ENCODE peak calls at places on chromosomes 2 and 18, in five cellular contexts. Z is mesendoderm; N is naive thymus-derived CD8-positive, alpha-beta T cell; W is HCT116; V is activated CD8-positive, alpha-beta memory T cell treated with anti-CD3 and anti-CD28 coated beads, Interleukin-2, amount 10 ng/mL, durations not matched to agents 7 days and 5 days. C is an unnamed sample.

GRCh38 chr18:78406743-78407455 is 572.7 kb upstream of the SALL3 start:
- DNase-seq in Z (no peak), N (no peak), W (no peak), V (no peak), C (no peak)

GRCh38 chr2:110842048-110842447 is 109.7 kb downstream of the ACOXL start:
- DNase-seq in Z (no peak), N (no peak), W (no peak), V (no peak), C (no peak)

GRCh38 chr2:241931976-241932894 is 62.7 kb downstream of the RTP5 start:
- DNase-seq in Z (no peak), N (no peak), W (no peak), V (no peak), C (no peak)

GRCh38 chr2:216765810-216766259 is 70.5 kb upstream of the IGFBP5 start:
- DNase-seq in Z (peak), N (no peak), W (no peak), V (no peak), C (no peak)

GRCh38 chr2:12701786-12702660 is 14.7 kb upstream of the TRIB2 start:
- DNase-seq in Z (no peak), N (no peak), W (no peak), V (no peak), C (no peak)

GRCh38 chr2:238238311-238238765 is 1.5 kb downstream of the HES6 start:
- DNase-seq in Z (no peak), N (no peak), W (no peak), V (no peak), C (no peak)

GRCh38 chr2:207876834-207877535 is 107.3 kb upstream of the FZD5 start:
- DNase-seq in Z (no peak), N (no peak), W (no peak), V (no peak), C (no peak)

GRCh38 chr2:199988176-199988575 is 32.8 kb downstream of the MAIP1 start:
- DNase-seq in Z (no peak), N (no peak), W (no peak), V (no peak), C (no peak)

GRCh38 chr2:290090-290722 is 2.3 kb upstream of the ALKAL2 start:
- DNase-seq in Z (peak), N (peak), W (no peak), V (peak), C (no peak)

GRCh38 chr18:74190086-74190485 is 41.8 kb downstream of the TIMM21 start:
- DNase-seq in Z (no peak), N (no peak), W (no peak), V (no peak), C (no peak)

GRCh38 chr2:8786463-8786862 is 51.0 kb downstream of the KIDINS220 start:
- DNase-seq in Z (no peak), N (no peak), W (no peak), V (no peak), C (no peak)

GRCh38 chr18:7941533-7941932 is 374.4 kb downstream of the PTPRM start:
- DNase-seq in Z (no peak), N (no peak), W (no peak), V (no peak), C (no peak)

GRCh38 chr2:181430406-181431199 is 26.6 kb upstream of the ITGA4 start:
- DNase-seq in Z (peak), N (no peak), W (no peak), V (no peak), C (no peak)

GRCh38 chr18:42574871-42575270 is 540.6 kb downstream of the RIT2 start:
- DNase-seq in Z (no peak), N (no peak), W (no peak), V (no peak), C (no peak)

GRCh38 chr2:160408575-160409291 is 84.9 kb downstream of the RBMS1 start:
- DNase-seq in Z (peak), N (no peak), W (no peak), V (no peak), C (no peak)

GRCh38 chr2:241808051-241808450 is 942 bp upstream of the NEU4 start:
- DNase-seq in Z (peak), N (no peak), W (no peak), V (no peak), C (no peak)

GRCh38 chr2:168169097-168169745 is 78.2 kb downstream of the STK39 start:
- DNase-seq in Z (no peak), N (no peak), W (no peak), V (no peak), C (no peak)

GRCh38 chr2:98833172-98833916 is 102.4 kb upstream of the MGAT4A start:
- DNase-seq in Z (no peak), N (no peak), W (no peak), V (peak), C (no peak)

GRCh38 chr2:97740590-97741182 is 27.3 kb downstream of the ZAP70 start:
- DNase-seq in Z (peak), N (peak), W (peak), V (peak), C (no peak)

GRCh38 chr2:2581331-2582159 is 250.5 kb upstream of the MYT1L start:
- DNase-seq in Z (no peak), N (no peak), W (no peak), V (no peak), C (no peak)

GRCh38 chr2:28544915-28545589 is 49.2 kb downstream of the PLB1 start:
- DNase-seq in Z (peak), N (no peak), W (no peak), V (peak), C (no peak)

GRCh38 chr18:59266876-59267510 is 6.3 kb downstream of the RAX start:
- DNase-seq in Z (no peak), N (no peak), W (no peak), V (no peak), C (no peak)

GRCh38 chr2:120283649-120284048 is 31.0 kb downstream of the RALB start:
- DNase-seq in Z (peak), N (no peak), W (no peak), V (no peak), C (no peak)

GRCh38 chr18:37565138-37565984 is at the start of gene CELF4:
- DNase-seq in Z (peak), N (no peak), W (no peak), V (no peak), C (no peak)

GRCh38 chr2:240423788-240424191 is 11.7 kb upstream of the GPC1 start:
- DNase-seq in Z (no peak), N (no peak), W (no peak), V (no peak), C (no peak)

GRCh38 chr18:80159713-80160636 is 50.9 kb downstream of the ADNP2 start:
- DNase-seq in Z (peak), N (peak), W (no peak), V (peak), C (no peak)

C was measured in GM12864.